ENCODE peak calls at places on chromosomes 1 and 21, in four cellular contexts. Z is HCT116, T is K562, W is HepG2. O is an unnamed sample.
A peak's percentile ranks its signal among the peaks of the same experiment; 100 is the strongest.

GRCh38 chr21:42234464-42235241 is 15.7 kb downstream of the ABCG1 start:
- DNase-seq in T (peak; percentile 67), Z (no peak), W (peak; percentile 4), O (no peak)

GRCh38 chr1:28031173-28031572 is 57.2 kb downstream of the EYA3 start:
- DNase-seq in Z (no peak), T (no peak), W (no peak), O (no peak)

GRCh38 chr1:231921951-231922350 is 295.4 kb downstream of the DISC1 start:
- DNase-seq in Z (no peak), W (no peak), T (no peak), O (no peak)

GRCh38 chr1:53175302-53175913 is 21.2 kb upstream of the CPT2 start:
- DNase-seq in Z (no peak), W (no peak), T (no peak), O (no peak)

GRCh38 chr1:85421179-85421578 is 43.8 kb downstream of the DDAH1 start:
- DNase-seq in W (no peak), T (no peak), Z (no peak), O (no peak)

GRCh38 chr1:161440312-161440894 is 64.9 kb upstream of the FCGR2A start:
- DNase-seq in Z (no peak), T (peak; percentile 88), W (peak; percentile 51), O (no peak)

GRCh38 chr1:147072371-147073061 is 99.8 kb downstream of the PRKAB2 start:
- DNase-seq in W (no peak), T (no peak), Z (no peak), O (no peak)

GRCh38 chr1:168842916-168843315 is 113.9 kb upstream of the DPT start:
- DNase-seq in Z (no peak), W (no peak), T (no peak), O (no peak)

GRCh38 chr1:86733340-86733739 is 29.0 kb downstream of the SH3GLB1 start:
- DNase-seq in W (no peak), T (no peak), Z (no peak), O (no peak)

GRCh38 chr1:72547412-72547811 is 265.1 kb upstream of the NEGR1 start:
- DNase-seq in T (no peak), W (no peak), Z (no peak), O (no peak)

GRCh38 chr1:203627819-203628184 is 1.2 kb downstream of the ATP2B4 start:
- DNase-seq in Z (no peak), W (no peak), T (no peak), O (no peak)

GRCh38 chr1:12012560-12013316 is 6.6 kb upstream of the MIIP start:
- DNase-seq in T (no peak), Z (no peak), W (no peak), O (no peak)

GRCh38 chr1:198156111-198156744 is 570 bp upstream of the NEK7 start:
- DNase-seq in Z (peak; percentile 69), W (peak; percentile 60), T (peak; percentile 91), O (peak; percentile 84)

GRCh38 chr1:16924919-16925477 is 3.3 kb downstream of the CROCC start:
- DNase-seq in W (no peak), Z (no peak), T (no peak), O (no peak)

GRCh38 chr1:25917996-25918395 is 11.8 kb upstream of the STMN1 start:
- DNase-seq in T (peak; percentile 62), Z (no peak), W (no peak), O (no peak)

GRCh38 chr1:183180634-183181056 is 5.4 kb upstream of the LAMC2 start:
- DNase-seq in W (no peak), Z (no peak), T (no peak), O (no peak)

GRCh38 chr1:59007820-59008598 is 224.2 kb upstream of the JUN start:
- DNase-seq in W (no peak), T (peak; percentile 38), Z (no peak), O (no peak)

GRCh38 chr1:193543259-193543658 is 356.8 kb upstream of the B3GALT2 start:
- DNase-seq in Z (no peak), T (no peak), W (no peak), O (no peak)

GRCh38 chr1:5684791-5685190 is 307.4 kb downstream of the NPHP4 start:
- DNase-seq in Z (no peak), T (no peak), W (no peak), O (no peak)

GRCh38 chr1:231800071-231800470 is 173.5 kb downstream of the DISC1 start:
- DNase-seq in T (no peak), Z (no peak), W (no peak), O (no peak)

GRCh38 chr1:147052677-147053076 is 114.6 kb downstream of the NBPF12 start:
- DNase-seq in W (no peak), T (no peak), Z (no peak), O (no peak)

GRCh38 chr1:84691139-84691783 is 1.0 kb upstream of the SSX2IP start:
- DNase-seq in W (no peak), T (peak; percentile 52), Z (no peak), O (no peak)

GRCh38 chr1:56194911-56195310 is 384.5 kb downstream of the PLPP3 start:
- DNase-seq in Z (no peak), T (no peak), W (no peak), O (no peak)

GRCh38 chr1:37325010-37325409 is 149.4 kb upstream of the ZC3H12A start:
- DNase-seq in T (no peak), W (no peak), Z (no peak), O (no peak)

GRCh38 chr21:33229776-33230517 is at the start of gene IFNAR2:
- DNase-seq in T (peak; percentile 85), Z (peak; percentile 18), W (peak; percentile 40), O (no peak)

GRCh38 chr21:33231526-33231925 is 1.8 kb downstream of the IFNAR2 start:
- DNase-seq in T (no peak), W (no peak), Z (no peak), O (no peak)

GRCh38 chr21:33229099-33229775 is 501 bp upstream of the IFNAR2 start:
- DNase-seq in W (no peak), Z (no peak), T (no peak), O (no peak)

GRCh38 chr21:33232640-33233039 is 2.9 kb downstream of the IFNAR2 start:
- DNase-seq in W (peak; percentile 28), Z (no peak), T (peak; percentile 46), O (no peak)

GRCh38 chr21:33230518-33231324 is 983 bp downstream of the IFNAR2 start:
- DNase-seq in W (peak; percentile 37), Z (no peak), T (peak; percentile 71), O (no peak)
- TF ChIP-seq TCF7L2 in W (no peak), Z (no peak), T (no peak), O (no peak)

DNA sequence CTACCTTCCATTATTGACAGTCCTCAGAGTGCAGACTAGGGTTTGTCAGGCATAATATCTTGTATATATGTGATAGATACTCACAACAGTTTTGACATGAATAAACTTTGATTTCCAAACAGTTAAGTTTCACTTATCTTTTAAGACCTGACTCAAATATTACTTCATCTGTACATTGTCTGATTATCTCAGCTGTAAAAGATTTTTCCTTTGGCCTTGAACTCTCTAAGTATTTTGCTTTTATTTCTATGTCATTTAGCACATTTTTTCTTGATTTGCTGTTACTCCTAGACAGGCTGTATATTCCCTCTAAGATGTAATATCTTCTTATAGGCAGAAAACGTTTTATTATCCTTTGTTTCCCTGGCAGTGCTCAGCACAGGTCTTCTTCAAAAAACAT is 65.6 kb upstream of the DMRTA2 start:
- DNase-seq in Z (no peak), W (no peak), T (no peak), O (no peak)
- TF ChIP-seq TCF7L2 in Z (no peak), W (no peak), T (no peak), O (no peak)

DNA sequence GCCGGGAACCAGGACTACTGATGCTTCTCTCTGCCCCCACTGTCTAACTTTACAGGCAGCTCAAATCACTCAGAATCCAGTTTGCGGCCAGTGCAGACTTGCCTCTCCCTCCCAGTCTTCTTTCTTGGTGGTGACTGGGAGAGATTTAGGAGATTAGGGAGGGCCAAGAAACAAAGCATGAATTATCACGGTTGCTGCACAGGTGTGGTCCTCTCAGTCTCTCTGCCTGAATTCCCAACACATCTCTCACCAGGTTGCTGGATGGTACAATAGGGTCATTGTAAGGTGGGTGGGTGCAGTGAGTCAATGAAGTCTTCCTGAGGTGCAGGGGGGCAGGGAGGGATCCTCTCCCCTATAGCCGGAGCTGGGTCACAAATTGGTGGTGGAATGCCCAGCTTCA is 12.6 kb downstream of the S100A11 start:
- DNase-seq in Z (no peak), T (no peak), W (no peak), O (no peak)
- TF ChIP-seq TCF7L2 in Z (no peak), T (no peak), W (no peak), O (no peak)

DNA sequence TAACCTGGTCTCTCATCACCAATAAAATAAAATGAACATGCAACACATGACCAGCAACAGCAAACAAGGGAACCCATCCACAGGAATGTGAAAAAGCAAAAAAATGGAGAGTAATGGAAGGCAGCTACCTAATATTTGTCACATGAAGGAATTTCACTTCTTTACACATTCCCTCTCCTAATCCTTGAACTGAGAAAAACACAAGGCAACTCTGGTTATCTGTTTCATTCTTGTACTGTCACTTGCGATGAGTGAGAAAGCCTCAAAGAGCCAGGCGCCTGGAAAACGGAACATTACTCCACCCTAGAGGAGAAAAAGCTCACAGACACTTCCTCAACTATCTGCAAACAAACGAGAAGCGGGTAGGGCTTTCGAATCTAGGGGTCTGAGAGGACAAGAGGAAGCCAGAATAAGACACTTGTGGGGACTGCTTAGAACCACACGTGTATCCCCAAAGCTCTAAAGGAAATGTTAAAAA is 13.8 kb downstream of the HSF2BP start:
- DNase-seq in Z (no peak), T (peak; percentile 69), W (peak; percentile 58), O (peak; percentile 58)
- TF ChIP-seq TCF7L2 in Z (no peak), T (no peak), W (no peak), O (no peak)

DNA sequence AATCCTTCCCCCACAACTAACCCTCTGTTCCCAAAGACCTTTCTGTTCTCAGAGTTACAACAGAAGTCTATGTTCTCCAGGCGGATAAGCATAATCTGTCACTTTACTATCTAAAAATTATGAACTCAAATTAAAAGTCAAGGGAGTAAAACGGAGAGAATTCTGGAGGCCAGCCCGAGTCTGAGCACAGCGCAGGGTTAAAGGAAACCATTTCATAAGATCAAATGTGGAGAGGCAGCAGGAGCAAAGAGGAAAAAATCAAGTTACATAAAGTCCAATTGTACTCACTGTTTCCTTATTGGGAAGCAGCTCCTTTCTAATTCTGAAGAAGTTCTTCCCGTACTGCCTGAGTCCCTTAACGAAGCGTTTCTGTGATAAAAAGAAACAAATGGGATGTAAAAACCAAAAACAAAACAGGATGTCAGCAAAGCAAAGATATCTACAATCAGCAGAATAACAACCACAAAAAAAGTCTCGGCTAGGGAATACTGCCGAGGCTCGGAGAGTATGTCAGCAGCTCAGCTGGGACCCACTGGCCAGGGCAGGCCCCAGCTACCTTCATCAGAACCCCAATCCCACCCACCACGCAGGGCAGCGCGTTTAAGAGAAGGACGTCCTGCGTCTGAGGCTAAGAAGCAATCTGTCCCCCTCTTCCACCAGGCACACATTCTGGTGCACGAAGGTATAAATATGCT is 104.7 kb downstream of the SLC45A1 start:
- DNase-seq in T (peak; percentile 51), Z (no peak), W (no peak), O (no peak)
- TF ChIP-seq TCF7L2 in T (no peak), Z (no peak), W (no peak), O (no peak)